ENCODE peak calls at places on chromosomes 2 and 18, in six cellular contexts. One of them, this sample, is unnamed.

GRCh38 chr18:43539862-43540261 is 262.6 kb upstream of the SYT4 start:
- DNase-seq in erythroblast: no peak
- DNase-seq in GM03348: peak; percentile 36
- DNase-seq in endothelial cell: no peak
- DNase-seq in NCI-H510A treated with DMSO at 0.1 percent for 48 hours: no peak
- DNase-seq in GDM1: no peak
- DNase-seq in this sample: no peak

GRCh38 chr18:13823707-13824395 is at the start of gene MC5R:
- DNase-seq in GM03348: peak; percentile 93
- DNase-seq in erythroblast: peak; percentile 68
- DNase-seq in endothelial cell: peak; percentile 92
- DNase-seq in GDM1: peak; percentile 55
- DNase-seq in NCI-H510A treated with DMSO at 0.1 percent for 48 hours: peak; percentile 11
- DNase-seq in this sample: peak; percentile 85

GRCh38 chr2:218395826-218396687 is 3.6 kb upstream of the CTDSP1 start:
- DNase-seq in GDM1: peak; percentile 97
- DNase-seq in GM03348: peak; percentile 96
- DNase-seq in NCI-H510A treated with DMSO at 0.1 percent for 48 hours: peak; percentile 87
- DNase-seq in erythroblast: peak; percentile 98
- DNase-seq in endothelial cell: peak; percentile 96
- DNase-seq in this sample: peak; percentile 80

GRCh38 chr2:182057002-182057401 is 71.3 kb downstream of the PPP1R1C start:
- DNase-seq in NCI-H510A treated with DMSO at 0.1 percent for 48 hours: no peak
- DNase-seq in GDM1: no peak
- DNase-seq in endothelial cell: no peak
- DNase-seq in erythroblast: no peak
- DNase-seq in GM03348: no peak
- DNase-seq in this sample: no peak

GRCh38 chr2:204152616-204153015 is 216.1 kb downstream of the ICOS start:
- DNase-seq in erythroblast: no peak
- DNase-seq in GM03348: peak; percentile 8
- DNase-seq in GDM1: no peak
- DNase-seq in NCI-H510A treated with DMSO at 0.1 percent for 48 hours: no peak
- DNase-seq in endothelial cell: no peak
- DNase-seq in this sample: no peak

GRCh38 chr2:88032070-88032702 is 15.8 kb upstream of the RNU2-63P start:
- DNase-seq in GDM1: no peak
- DNase-seq in erythroblast: no peak
- DNase-seq in NCI-H510A treated with DMSO at 0.1 percent for 48 hours: no peak
- DNase-seq in endothelial cell: no peak
- DNase-seq in GM03348: no peak
- DNase-seq in this sample: no peak

GRCh38 chr18:8097399-8097798 is 511.8 kb upstream of the RAB12 start:
- DNase-seq in endothelial cell: no peak
- DNase-seq in GDM1: no peak
- DNase-seq in GM03348: no peak
- DNase-seq in NCI-H510A treated with DMSO at 0.1 percent for 48 hours: no peak
- DNase-seq in erythroblast: no peak
- DNase-seq in this sample: no peak

GRCh38 chr18:68330658-68331057 is 384.2 kb downstream of the TMX3 start:
- DNase-seq in endothelial cell: no peak
- DNase-seq in erythroblast: no peak
- DNase-seq in GM03348: no peak
- DNase-seq in GDM1: no peak
- DNase-seq in NCI-H510A treated with DMSO at 0.1 percent for 48 hours: no peak
- DNase-seq in this sample: no peak

GRCh38 chr2:23312996-23313606 is 71.9 kb upstream of the KLHL29 start:
- DNase-seq in erythroblast: peak; percentile 22
- DNase-seq in GDM1: no peak
- DNase-seq in GM03348: no peak
- DNase-seq in endothelial cell: peak; percentile 67
- DNase-seq in NCI-H510A treated with DMSO at 0.1 percent for 48 hours: no peak
- DNase-seq in this sample: peak; percentile 34

GRCh38 chr2:104855174-104856085 is 1.5 kb downstream of the POU3F3 start:
- DNase-seq in erythroblast: no peak
- DNase-seq in endothelial cell: no peak
- DNase-seq in NCI-H510A treated with DMSO at 0.1 percent for 48 hours: no peak
- DNase-seq in GDM1: no peak
- DNase-seq in GM03348: no peak
- DNase-seq in this sample: no peak

GRCh38 chr2:217839073-217839749 is 163.6 kb downstream of the TNS1 start:
- DNase-seq in erythroblast: peak; percentile 23
- DNase-seq in NCI-H510A treated with DMSO at 0.1 percent for 48 hours: no peak
- DNase-seq in GDM1: no peak
- DNase-seq in endothelial cell: no peak
- DNase-seq in GM03348: no peak
- DNase-seq in this sample: no peak

GRCh38 chr2:202152104-202152771 is 79.2 kb downstream of the KIAA2012 start:
- DNase-seq in GM03348: peak; percentile 51
- DNase-seq in endothelial cell: no peak
- DNase-seq in NCI-H510A treated with DMSO at 0.1 percent for 48 hours: no peak
- DNase-seq in GDM1: no peak
- DNase-seq in erythroblast: no peak
- DNase-seq in this sample: no peak

GRCh38 chr2:241541564-241542277 is 16.8 kb upstream of the BOK start:
- DNase-seq in NCI-H510A treated with DMSO at 0.1 percent for 48 hours: no peak
- DNase-seq in GDM1: no peak
- DNase-seq in GM03348: peak; percentile 11
- DNase-seq in erythroblast: no peak
- DNase-seq in endothelial cell: no peak
- DNase-seq in this sample: peak; percentile 8

GRCh38 chr2:3597567-3597966 is 2.7 kb downstream of the COLEC11 start:
- DNase-seq in erythroblast: no peak
- DNase-seq in endothelial cell: no peak
- DNase-seq in GDM1: no peak
- DNase-seq in NCI-H510A treated with DMSO at 0.1 percent for 48 hours: no peak
- DNase-seq in GM03348: no peak
- DNase-seq in this sample: no peak

GRCh38 chr2:113200236-113200635 is 26.5 kb downstream of the PSD4 start:
- DNase-seq in endothelial cell: no peak
- DNase-seq in GM03348: no peak
- DNase-seq in GDM1: no peak
- DNase-seq in erythroblast: peak; percentile 19
- DNase-seq in NCI-H510A treated with DMSO at 0.1 percent for 48 hours: peak; percentile 4
- DNase-seq in this sample: no peak

GRCh38 chr2:240891492-240892340 is 4.2 kb downstream of the MAB21L4 start:
- DNase-seq in GM03348: no peak
- DNase-seq in endothelial cell: no peak
- DNase-seq in GDM1: no peak
- DNase-seq in erythroblast: no peak
- DNase-seq in NCI-H510A treated with DMSO at 0.1 percent for 48 hours: no peak
- DNase-seq in this sample: no peak

GRCh38 chr2:145257931-145258330 is 738.0 kb upstream of the ZEB2 start:
- DNase-seq in GM03348: no peak
- DNase-seq in NCI-H510A treated with DMSO at 0.1 percent for 48 hours: no peak
- DNase-seq in GDM1: no peak
- DNase-seq in erythroblast: no peak
- DNase-seq in endothelial cell: no peak
- DNase-seq in this sample: no peak

GRCh38 chr18:79556829-79557585 is 122.6 kb upstream of the CTDP1 start:
- DNase-seq in endothelial cell: no peak
- DNase-seq in NCI-H510A treated with DMSO at 0.1 percent for 48 hours: no peak
- DNase-seq in erythroblast: no peak
- DNase-seq in GDM1: no peak
- DNase-seq in GM03348: no peak
- DNase-seq in this sample: peak; percentile 33

GRCh38 chr2:118197011-118197695 is 108.9 kb downstream of the INSIG2 start:
- DNase-seq in erythroblast: peak; percentile 6
- DNase-seq in NCI-H510A treated with DMSO at 0.1 percent for 48 hours: no peak
- DNase-seq in endothelial cell: no peak
- DNase-seq in GDM1: no peak
- DNase-seq in GM03348: peak; percentile 14
- DNase-seq in this sample: no peak

GRCh38 chr18:58671122-58671940 is at the start of gene MALT1:
- DNase-seq in GM03348: peak; percentile 99
- DNase-seq in endothelial cell: peak; percentile 99
- DNase-seq in GDM1: peak; percentile 91
- DNase-seq in erythroblast: peak; percentile 93
- DNase-seq in NCI-H510A treated with DMSO at 0.1 percent for 48 hours: peak; percentile 89
- DNase-seq in this sample: peak; percentile 76

GRCh38 chr18:60096428-60096827 is 196.6 kb downstream of the PMAIP1 start:
- DNase-seq in GM03348: no peak
- DNase-seq in endothelial cell: no peak
- DNase-seq in erythroblast: no peak
- DNase-seq in NCI-H510A treated with DMSO at 0.1 percent for 48 hours: no peak
- DNase-seq in GDM1: no peak
- DNase-seq in this sample: no peak

GRCh38 chr2:234462218-234462992 is 34.5 kb downstream of the ARL4C start:
- DNase-seq in GM03348: no peak
- DNase-seq in endothelial cell: no peak
- DNase-seq in NCI-H510A treated with DMSO at 0.1 percent for 48 hours: no peak
- DNase-seq in GDM1: no peak
- DNase-seq in erythroblast: no peak
- DNase-seq in this sample: no peak

GRCh38 chr2:203072371-203072770 is 57.7 kb downstream of the NBEAL1 start:
- DNase-seq in GM03348: no peak
- DNase-seq in GDM1: no peak
- DNase-seq in NCI-H510A treated with DMSO at 0.1 percent for 48 hours: no peak
- DNase-seq in endothelial cell: no peak
- DNase-seq in erythroblast: no peak
- DNase-seq in this sample: no peak

GRCh38 chr18:76494181-76494540 is 881 bp downstream of the ZNF516 start:
- DNase-seq in GDM1: no peak
- DNase-seq in NCI-H510A treated with DMSO at 0.1 percent for 48 hours: peak; percentile 75
- DNase-seq in erythroblast: peak; percentile 76
- DNase-seq in endothelial cell: peak; percentile 52
- DNase-seq in GM03348: peak; percentile 54
- DNase-seq in this sample: no peak

GRCh38 chr2:224904390-224904789 is 137.9 kb downstream of the DOCK10 start:
- DNase-seq in erythroblast: no peak
- DNase-seq in GM03348: peak; percentile 40
- DNase-seq in NCI-H510A treated with DMSO at 0.1 percent for 48 hours: no peak
- DNase-seq in GDM1: no peak
- DNase-seq in endothelial cell: no peak
- DNase-seq in this sample: no peak

This sample was measured in HuH-7.5.